ENCODE peak calls at places on chromosomes 5 and 9, in four cellular contexts. One of them, this sample, is unnamed. For H3K9me3, the result is how much of the 10 kb centered on the place peaks cover.

GRCh38 chr5:43412151-43412550 is at the start of gene CCL28:
- DNase-seq in hepatocyte: no peak
- DNase-seq in CD4-positive, alpha-beta memory T cell: no peak
- DNase-seq in psoas muscle: no peak
- DNase-seq in this sample: no peak

GRCh38 chr5:29005386-29005785 is 1967.0 kb upstream of the CDH9 start:
- DNase-seq in hepatocyte: peak
- DNase-seq in CD4-positive, alpha-beta memory T cell: no peak
- DNase-seq in psoas muscle: no peak
- DNase-seq in this sample: peak

GRCh38 chr5:145718956-145719355 is 116.2 kb downstream of the PRELID2 start:
- DNase-seq in hepatocyte: peak
- DNase-seq in CD4-positive, alpha-beta memory T cell: no peak
- DNase-seq in psoas muscle: no peak
- DNase-seq in this sample: peak

GRCh38 chr9:33785914-33786313 is 9.4 kb upstream of the PRSS3 start:
- DNase-seq in hepatocyte: no peak
- DNase-seq in CD4-positive, alpha-beta memory T cell: no peak
- DNase-seq in psoas muscle: no peak
- DNase-seq in this sample: no peak

GRCh38 chr9:2560175-2560574 is 61.4 kb upstream of the VLDLR start:
- DNase-seq in hepatocyte: peak
- DNase-seq in CD4-positive, alpha-beta memory T cell: no peak
- DNase-seq in psoas muscle: no peak
- DNase-seq in this sample: no peak

GRCh38 chr5:26669523-26669922 is 368.9 kb downstream of the CDH9 start:
- DNase-seq in hepatocyte: no peak
- DNase-seq in CD4-positive, alpha-beta memory T cell: no peak
- DNase-seq in psoas muscle: peak
- DNase-seq in this sample: no peak

GRCh38 chr5:66363097-66363496 is 219.0 kb downstream of the SREK1 start:
- DNase-seq in hepatocyte: no peak
- DNase-seq in CD4-positive, alpha-beta memory T cell: no peak
- DNase-seq in psoas muscle: no peak
- DNase-seq in this sample: no peak

GRCh38 chr9:65459756-65460320 is 174.8 kb upstream of the FOXD4L5 start:
- DNase-seq in hepatocyte: no peak
- DNase-seq in CD4-positive, alpha-beta memory T cell: no peak
- DNase-seq in psoas muscle: no peak
- DNase-seq in this sample: no peak

GRCh38 chr5:135660826-135661555 is 82.2 kb upstream of the CXCL14 start:
- DNase-seq in hepatocyte: no peak
- DNase-seq in CD4-positive, alpha-beta memory T cell: no peak
- DNase-seq in psoas muscle: no peak
- DNase-seq in this sample: no peak

GRCh38 chr9:37995348-37995737 is 73.7 kb downstream of the SHB start:
- DNase-seq in hepatocyte: no peak
- DNase-seq in CD4-positive, alpha-beta memory T cell: no peak
- DNase-seq in psoas muscle: no peak
- DNase-seq in this sample: no peak

GRCh38 chr5:138945421-138946240 is 70.5 kb upstream of the LRRTM2 start:
- DNase-seq in hepatocyte: peak
- DNase-seq in CD4-positive, alpha-beta memory T cell: no peak
- DNase-seq in psoas muscle: no peak
- DNase-seq in this sample: no peak

GRCh38 chr5:171808951-171809350 is 23.3 kb downstream of the SMIM23 start:
- DNase-seq in hepatocyte: no peak
- DNase-seq in CD4-positive, alpha-beta memory T cell: no peak
- DNase-seq in psoas muscle: no peak
- DNase-seq in this sample: no peak

GRCh38 chr5:72383280-72384205 is 63.4 kb downstream of the PTCD2 start:
- DNase-seq in hepatocyte: no peak
- DNase-seq in CD4-positive, alpha-beta memory T cell: no peak
- DNase-seq in psoas muscle: no peak
- DNase-seq in this sample: no peak
- H3K27ac ChIP-seq in hepatocyte: no peak
- H3K27ac ChIP-seq in CD4-positive, alpha-beta memory T cell: no peak
- H3K27ac ChIP-seq in psoas muscle: peak
- H3K27ac ChIP-seq in this sample: no peak

GRCh38 chr5:140802781-140803271 is 2.0 kb downstream of the PCDHA3 start:
- DNase-seq in hepatocyte: no peak
- DNase-seq in CD4-positive, alpha-beta memory T cell: no peak
- DNase-seq in psoas muscle: no peak
- DNase-seq in this sample: no peak
- H3K9me3 ChIP-seq in hepatocyte: under half
- H3K9me3 ChIP-seq in CD4-positive, alpha-beta memory T cell: under half
- H3K9me3 ChIP-seq in psoas muscle: under half
- H3K9me3 ChIP-seq in this sample: under half

GRCh38 chr5:175243441-175243840 is 200.5 kb downstream of the DRD1 start:
- DNase-seq in hepatocyte: no peak
- DNase-seq in CD4-positive, alpha-beta memory T cell: no peak
- DNase-seq in psoas muscle: no peak
- DNase-seq in this sample: no peak

GRCh38 chr5:175248416-175248905 is 195.5 kb downstream of the DRD1 start:
- DNase-seq in hepatocyte: no peak
- DNase-seq in CD4-positive, alpha-beta memory T cell: no peak
- DNase-seq in psoas muscle: no peak
- DNase-seq in this sample: no peak

GRCh38 chr5:175250426-175250825 is 193.6 kb downstream of the DRD1 start:
- DNase-seq in hepatocyte: no peak
- DNase-seq in CD4-positive, alpha-beta memory T cell: no peak
- DNase-seq in psoas muscle: no peak
- DNase-seq in this sample: no peak

GRCh38 chr5:175246242-175246891 is 197.6 kb downstream of the DRD1 start:
- DNase-seq in hepatocyte: peak
- DNase-seq in CD4-positive, alpha-beta memory T cell: no peak
- DNase-seq in psoas muscle: no peak
- DNase-seq in this sample: peak

GRCh38 chr5:175247146-175247545 is 196.8 kb downstream of the DRD1 start:
- DNase-seq in hepatocyte: no peak
- DNase-seq in CD4-positive, alpha-beta memory T cell: no peak
- DNase-seq in psoas muscle: no peak
- DNase-seq in this sample: peak
- H3K27ac ChIP-seq in hepatocyte: no peak
- H3K27ac ChIP-seq in CD4-positive, alpha-beta memory T cell: no peak
- H3K27ac ChIP-seq in psoas muscle: no peak
- H3K27ac ChIP-seq in this sample: peak

GRCh38 chr9:92990461-92990860 is 43.1 kb downstream of the FGD3 start:
- DNase-seq in hepatocyte: no peak
- DNase-seq in CD4-positive, alpha-beta memory T cell: no peak
- DNase-seq in psoas muscle: no peak
- DNase-seq in this sample: no peak

GRCh38 chr9:92989561-92989960 is 42.2 kb downstream of the FGD3 start:
- DNase-seq in hepatocyte: no peak
- DNase-seq in CD4-positive, alpha-beta memory T cell: no peak
- DNase-seq in psoas muscle: no peak
- DNase-seq in this sample: no peak

GRCh38 chr9:92988215-92988731 is 41.0 kb downstream of the FGD3 start:
- DNase-seq in hepatocyte: no peak
- DNase-seq in CD4-positive, alpha-beta memory T cell: no peak
- DNase-seq in psoas muscle: no peak
- DNase-seq in this sample: peak

DNA sequence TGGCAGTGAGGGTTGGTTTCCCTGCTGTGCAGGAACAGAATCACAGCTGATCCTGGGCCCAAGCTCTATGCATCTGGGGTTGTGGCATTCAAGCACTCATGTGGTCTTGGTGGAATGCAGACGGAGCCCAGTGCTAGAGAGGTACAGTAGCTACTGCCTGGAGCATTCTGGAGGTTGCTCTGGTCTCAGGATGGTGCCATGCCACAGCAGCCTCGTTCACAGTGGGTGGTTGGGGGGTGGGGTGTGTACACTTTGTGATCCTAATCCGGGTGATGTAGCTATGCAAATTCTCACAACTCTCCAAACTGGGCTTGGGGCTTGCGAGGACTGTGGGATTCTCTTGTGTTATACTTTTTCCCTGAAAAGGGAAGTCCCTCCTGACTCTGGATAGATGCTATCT is 45.2 kb downstream of the FGD3 start:
- DNase-seq in hepatocyte: no peak
- DNase-seq in CD4-positive, alpha-beta memory T cell: no peak
- DNase-seq in psoas muscle: no peak
- DNase-seq in this sample: no peak
- H3K9me3 ChIP-seq in hepatocyte: under half
- H3K9me3 ChIP-seq in CD4-positive, alpha-beta memory T cell: under half
- H3K9me3 ChIP-seq in psoas muscle: under half
- H3K9me3 ChIP-seq in this sample: under half

This sample was measured in PC-3.